ENCODE peak calls at places on chromosome 2, in four cellular contexts. O is GM12891, A is K562, C is GM12878. D is an unnamed sample.

GRCh38 chr2:168174761-168175160 is 72.6 kb downstream of the STK39 start:
- DNase-seq in C (no peak), O (no peak), A (no peak), D (peak)

GRCh38 chr2:19217203-19217602 is 141.2 kb downstream of the OSR1 start:
- DNase-seq in O (no peak), C (no peak), A (no peak), D (no peak)

GRCh38 chr2:212708346-212708745 is 169.7 kb upstream of the ERBB4 start:
- DNase-seq in O (no peak), A (no peak), C (no peak), D (no peak)

GRCh38 chr2:102235042-102235473 is 48.2 kb downstream of the IL1RL2 start:
- DNase-seq in O (no peak), A (no peak), C (no peak), D (peak)

GRCh38 chr2:229235136-229235914 is 35.8 kb downstream of the PID1 start:
- DNase-seq in O (no peak), C (no peak), A (no peak), D (no peak)

GRCh38 chr2:182867411-182868048 is 1.1 kb upstream of the FRZB start:
- DNase-seq in A (no peak), O (no peak), C (no peak), D (no peak)

GRCh38 chr2:10273215-10274175 is 29.2 kb upstream of the HPCAL1 start:
- DNase-seq in C (no peak), A (peak), O (no peak), D (no peak)

GRCh38 chr2:160891353-160891740 is 268.9 kb upstream of the TANK start:
- DNase-seq in C (no peak), A (no peak), O (no peak), D (no peak)

GRCh38 chr2:118990757-118991545 is 49.0 kb downstream of the MARCO start:
- DNase-seq in C (no peak), O (no peak), A (no peak), D (no peak)

GRCh38 chr2:3641841-3642421 is 16.1 kb upstream of the ALLC start:
- DNase-seq in A (no peak), C (no peak), O (no peak), D (no peak)

GRCh38 chr2:38740851-38741541 is 10.2 kb downstream of the SRSF7 start:
- DNase-seq in A (peak), C (no peak), O (no peak), D (no peak)

GRCh38 chr2:67954125-67954748 is 108.6 kb downstream of the C1D start:
- DNase-seq in A (no peak), C (no peak), O (no peak), D (no peak)

GRCh38 chr2:71333619-71334018 is 2.0 kb downstream of the ZNF638 start:
- DNase-seq in C (no peak), A (no peak), O (no peak), D (no peak)

GRCh38 chr2:220847587-220847986 is 724.5 kb downstream of the EPHA4 start:
- DNase-seq in A (no peak), C (no peak), O (no peak), D (no peak)

GRCh38 chr2:108586631-108587030 is 52.4 kb downstream of the LIMS1 start:
- DNase-seq in A (no peak), C (no peak), O (no peak), D (no peak)

GRCh38 chr2:160970052-160970846 is 190.0 kb upstream of the TANK start:
- DNase-seq in A (peak), O (no peak), C (no peak), D (peak)

GRCh38 chr2:71550801-71551630 is 97.7 kb downstream of the DYSF start:
- DNase-seq in A (no peak), C (no peak), O (no peak), D (no peak)

GRCh38 chr2:217054791-217055190 is 194.9 kb upstream of the TNP1 start:
- DNase-seq in C (no peak), O (no peak), A (no peak), D (no peak)

GRCh38 chr2:46719499-46719898 is 196.1 kb downstream of the MCFD2 start:
- DNase-seq in A (no peak), O (no peak), C (no peak), D (no peak)

GRCh38 chr2:85718885-85719487 is 24.8 kb downstream of the GNLY start:
- DNase-seq in O (no peak), C (no peak), A (no peak), D (no peak)

GRCh38 chr2:127219716-127220090 is 396 bp downstream of the CYP27C1 start:
- DNase-seq in C (no peak), O (no peak), A (no peak), D (no peak)

GRCh38 chr2:45024600-45025291 is 15.5 kb upstream of the SIX2 start:
- DNase-seq in O (no peak), A (peak), C (no peak), D (no peak)

GRCh38 chr2:174573621-174574081 is 24.0 kb downstream of the WIPF1 start:
- DNase-seq in C (no peak), O (no peak), A (no peak), D (no peak)

GRCh38 chr2:111178730-111179405 is 58.2 kb downstream of the BCL2L11 start:
- DNase-seq in A (no peak), O (no peak), C (no peak), D (peak)

GRCh38 chr2:235855011-235855410 is 313.2 kb downstream of the GBX2 start:
- DNase-seq in O (no peak), C (no peak), A (no peak), D (no peak)

GRCh38 chr2:238415893-238416292 is 10.8 kb upstream of the ASB1 start:
- DNase-seq in C (no peak), O (no peak), A (no peak), D (no peak)

GRCh38 chr2:28393115-28393836 is 618 bp downstream of the FOSL2 start:
- DNase-seq in O (peak), C (no peak), A (peak), D (no peak)
- TF ChIP-seq SPI1 in O (no peak), C (no peak), A (no peak), D (no peak)

DNA sequence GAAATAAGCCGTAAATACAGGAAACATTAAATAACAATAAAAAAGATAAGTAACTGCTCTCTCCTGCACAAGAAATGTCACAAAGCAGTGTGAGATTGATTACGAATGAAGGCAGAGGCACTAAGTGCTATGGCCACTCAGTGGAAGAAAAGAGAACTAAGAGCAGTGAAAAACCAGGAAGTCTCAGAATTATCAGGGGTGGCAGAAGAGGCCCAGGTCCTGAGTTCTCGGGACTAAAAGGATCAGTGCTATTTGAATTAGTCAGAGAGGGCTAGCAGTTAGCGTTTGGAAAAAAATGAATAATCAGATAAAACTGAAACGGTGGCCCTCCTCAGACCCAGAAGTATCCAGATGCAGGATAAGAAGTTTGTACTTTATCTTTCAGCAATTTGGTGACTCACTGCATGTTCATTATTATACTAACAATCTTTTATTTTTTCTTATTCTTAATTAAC is 367.1 kb downstream of the ZEB2 start:
- DNase-seq in C (no peak), O (no peak), A (peak), D (peak)
- TF ChIP-seq SPI1 in C (no peak), O (no peak), A (peak), D (peak)

DNA sequence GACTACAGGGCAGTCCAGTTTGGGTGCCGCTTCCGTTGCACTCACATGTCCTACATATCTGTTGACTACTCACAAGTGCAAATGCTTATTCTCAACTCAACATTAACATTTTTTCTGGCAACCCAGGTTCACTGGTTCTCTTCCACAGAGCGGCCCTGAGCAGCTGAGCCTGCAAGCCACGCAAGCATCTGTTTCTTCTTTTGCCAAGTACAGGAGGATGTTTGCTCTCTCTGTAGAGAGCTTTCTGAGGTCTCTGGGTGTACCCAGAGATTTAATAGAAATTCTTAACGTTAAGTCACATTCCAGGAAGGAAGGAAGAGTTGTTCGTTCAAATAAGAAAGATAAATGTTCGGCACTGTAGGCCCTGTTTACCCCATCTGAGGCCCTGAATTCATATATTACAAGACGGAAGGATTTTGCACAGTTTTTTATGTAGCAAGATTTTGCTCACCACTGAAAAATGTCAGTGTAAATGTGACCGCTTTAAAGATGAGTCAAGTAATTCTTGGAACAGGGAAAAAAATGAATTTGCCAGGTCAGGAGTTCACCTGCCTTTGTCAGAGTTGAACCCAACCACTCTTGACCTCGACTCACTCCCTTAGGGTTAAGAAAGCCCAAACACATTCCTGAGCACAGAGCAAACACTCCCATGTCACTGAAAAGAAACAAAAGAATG is 30.1 kb downstream of the KCTD18 start:
- DNase-seq in C (no peak), A (no peak), O (no peak), D (no peak)
- TF ChIP-seq SPI1 in C (no peak), A (no peak), O (no peak), D (no peak)

GRCh38 chr2:8416172-8416571 is 265.7 kb upstream of the ID2 start:
- DNase-seq in C (no peak), A (no peak), O (no peak), D (no peak)

GRCh38 chr2:8412586-8412985 is 269.3 kb upstream of the ID2 start:
- DNase-seq in C (no peak), A (no peak), O (no peak), D (no peak)

GRCh38 chr2:8412082-8412481 is 269.8 kb upstream of the ID2 start:
- DNase-seq in O (no peak), C (no peak), A (no peak), D (no peak)

GRCh38 chr2:8414946-8415869 is 266.6 kb upstream of the ID2 start:
- DNase-seq in A (no peak), O (no peak), C (no peak), D (peak)

GRCh38 chr2:8413589-8414135 is 268.2 kb upstream of the ID2 start:
- DNase-seq in C (no peak), O (no peak), A (no peak), D (peak)
- TF ChIP-seq SPI1 in C (no peak), O (no peak), A (no peak), D (no peak)

GRCh38 chr2:241408849-241409248 is 52.8 kb downstream of the FARP2 start:
- DNase-seq in C (no peak), O (no peak), A (no peak), D (no peak)

GRCh38 chr2:241412144-241412543 is 56.1 kb downstream of the FARP2 start:
- DNase-seq in C (no peak), O (no peak), A (peak), D (no peak)

GRCh38 chr2:241413929-241414580 is 58.0 kb downstream of the FARP2 start:
- DNase-seq in O (no peak), C (no peak), A (no peak), D (no peak)

GRCh38 chr2:241415196-241415595 is 59.1 kb downstream of the FARP2 start:
- DNase-seq in C (no peak), A (no peak), O (no peak), D (no peak)

GRCh38 chr2:241410739-241411176 is 54.7 kb downstream of the FARP2 start:
- DNase-seq in A (peak), C (no peak), O (no peak), D (no peak)
- TF ChIP-seq SPI1 in A (peak), C (no peak), O (no peak), D (no peak)

DNA sequence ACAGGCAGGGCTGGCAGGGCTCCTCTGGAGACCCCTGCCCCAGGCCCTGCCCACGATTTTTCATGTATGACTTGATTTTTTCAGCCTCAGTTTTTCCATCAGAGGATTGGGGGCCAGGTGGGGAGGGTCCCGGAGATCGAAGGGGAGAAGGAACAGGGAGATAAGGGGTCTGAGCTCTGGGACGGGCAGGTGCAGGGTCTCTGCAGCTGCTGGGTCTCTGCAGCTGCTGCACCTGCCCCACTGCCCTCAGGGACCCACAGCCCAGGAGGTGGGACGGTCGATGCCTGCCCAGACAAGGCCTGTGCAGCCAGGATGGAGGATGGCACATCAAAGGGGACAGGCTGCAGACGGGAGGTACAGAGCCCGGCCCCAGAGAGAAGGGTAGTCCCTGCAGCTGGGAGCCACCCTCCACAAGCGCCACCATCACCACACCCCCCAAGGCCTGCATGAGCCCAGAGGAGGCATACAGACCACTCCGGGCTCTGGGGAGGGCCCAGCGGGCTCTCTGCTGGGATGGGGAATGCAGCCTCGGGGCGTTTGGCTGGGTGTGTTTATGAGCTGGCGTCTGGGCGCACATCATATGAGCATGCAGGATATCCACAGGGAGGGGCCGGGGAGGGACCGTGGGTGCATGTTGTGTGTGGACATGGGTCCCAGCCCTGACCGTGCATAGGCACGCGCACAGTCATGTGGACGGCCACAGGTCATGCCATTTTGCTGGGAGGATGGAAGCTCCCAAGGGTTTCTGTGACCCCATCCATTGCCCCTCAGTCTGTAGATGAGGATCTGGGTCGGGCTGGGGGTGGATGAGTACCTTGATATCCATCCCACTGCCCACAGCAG is 34.9 kb upstream of the GPC1 start:
- DNase-seq in A (no peak), C (no peak), O (no peak), D (no peak)
- TF ChIP-seq SPI1 in A (no peak), C (no peak), O (no peak), D (no peak)

GRCh38 chr2:146701183-146701582 is 1143.6 kb upstream of the ACVR2A start:
- DNase-seq in O (no peak), A (no peak), C (no peak), D (no peak)
- TF ChIP-seq SPI1 in O (no peak), A (no peak), C (no peak), D (no peak)

DNA sequence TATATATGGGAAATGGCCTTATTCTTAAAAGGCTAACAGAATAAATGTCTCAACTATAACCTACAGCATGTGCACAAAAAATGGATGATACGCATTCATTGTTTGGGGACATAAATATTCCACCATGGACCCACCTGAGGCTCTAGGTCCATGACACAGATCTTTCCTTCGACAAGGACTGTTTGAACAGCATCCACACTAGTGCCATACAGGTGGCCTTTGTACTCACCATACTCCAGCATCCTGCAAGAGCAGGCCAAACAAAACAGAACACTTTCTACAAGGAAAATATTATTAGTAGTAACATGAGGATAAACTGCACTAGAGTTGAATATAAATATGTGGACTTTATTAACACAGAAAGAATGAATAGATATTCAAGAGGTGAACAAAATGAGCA is 6.1 kb upstream of the TMEM237 start:
- DNase-seq in O (no peak), A (no peak), C (no peak), D (no peak)
- TF ChIP-seq SPI1 in O (no peak), A (no peak), C (no peak), D (no peak)

D was measured in HL-60.